ENCODE peak calls at places on chromosomes 1 and 21, in six cellular contexts. H is ovary, G is thoracic aorta, Y is fibroblast of lung, R is heart right ventricle, K is SJSA1. S is an unnamed sample. For H3K4me1, the result is how much of the 10 kb centered on the place peaks cover.

GRCh38 chr1:1089731-1090423 is 15.8 kb upstream of the RNF223 start:
- DNase-seq in H (peak), G (no peak), Y (no peak), R (no peak), K (no peak), S (no peak)

GRCh38 chr1:242011879-242012674 is 13.2 kb upstream of the MAP1LC3C start:
- DNase-seq in H (no peak), G (no peak), Y (peak), R (no peak), K (no peak), S (no peak)

GRCh38 chr1:60746278-60746761 is 336.0 kb upstream of the NFIA start:
- DNase-seq in H (no peak), G (no peak), Y (no peak), R (peak), K (no peak), S (no peak)

GRCh38 chr1:243734311-243734700 is 115.7 kb downstream of the AKT3 start:
- DNase-seq in H (no peak), G (no peak), Y (peak), R (no peak), K (no peak), S (no peak)

GRCh38 chr1:5597991-5598823 is 394.0 kb downstream of the NPHP4 start:
- DNase-seq in H (no peak), G (no peak), Y (no peak), R (no peak), K (no peak), S (no peak)

GRCh38 chr1:74193908-74194307 is 4.1 kb downstream of the LRRIQ3 start:
- DNase-seq in H (no peak), G (no peak), Y (peak), R (peak), K (no peak), S (no peak)

GRCh38 chr1:174974711-174975111 is 25.0 kb upstream of the CACYBP start:
- DNase-seq in H (no peak), G (no peak), Y (peak), R (peak), K (no peak), S (no peak)

GRCh38 chr21:37071561-37072238 is 1.2 kb downstream of the PIGP start:
- DNase-seq in H (peak), G (no peak), Y (peak), R (peak), K (peak), S (no peak)

GRCh38 chr1:53057134-53057533 is 4.9 kb upstream of the PODN start:
- DNase-seq in H (no peak), G (no peak), Y (peak), R (no peak), K (no peak), S (no peak)

DNA sequence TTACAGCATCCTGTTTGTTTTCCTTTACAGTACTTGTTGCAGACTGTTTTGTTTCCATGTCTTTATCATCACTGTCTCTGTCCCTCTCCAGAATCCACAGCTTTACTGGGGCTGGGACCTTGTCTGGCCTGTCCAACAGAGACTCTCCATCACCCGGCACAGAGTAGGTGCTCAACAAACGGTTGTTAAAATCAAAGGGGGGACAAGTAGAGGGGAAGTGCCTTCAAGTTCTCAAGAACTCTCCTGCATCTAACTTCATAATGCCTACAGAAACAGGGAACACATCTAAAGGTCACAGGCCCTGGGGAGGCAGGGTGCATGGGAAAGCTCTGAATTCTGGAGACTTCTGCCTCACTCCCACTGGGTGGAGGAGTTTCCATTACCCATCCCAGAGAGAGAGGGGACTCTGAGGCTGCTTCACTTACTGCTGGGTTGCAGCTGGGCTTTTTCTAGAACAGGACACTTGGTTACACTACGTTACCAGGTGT is 2.3 kb upstream of the ECE1 start:
- DNase-seq in H (no peak), G (no peak), Y (no peak), R (no peak), K (no peak), S (no peak)
- H3K4me1 ChIP-seq in H (under half), G (under half), Y (under half), R (under half), K (under half), S (half or more)

DNA sequence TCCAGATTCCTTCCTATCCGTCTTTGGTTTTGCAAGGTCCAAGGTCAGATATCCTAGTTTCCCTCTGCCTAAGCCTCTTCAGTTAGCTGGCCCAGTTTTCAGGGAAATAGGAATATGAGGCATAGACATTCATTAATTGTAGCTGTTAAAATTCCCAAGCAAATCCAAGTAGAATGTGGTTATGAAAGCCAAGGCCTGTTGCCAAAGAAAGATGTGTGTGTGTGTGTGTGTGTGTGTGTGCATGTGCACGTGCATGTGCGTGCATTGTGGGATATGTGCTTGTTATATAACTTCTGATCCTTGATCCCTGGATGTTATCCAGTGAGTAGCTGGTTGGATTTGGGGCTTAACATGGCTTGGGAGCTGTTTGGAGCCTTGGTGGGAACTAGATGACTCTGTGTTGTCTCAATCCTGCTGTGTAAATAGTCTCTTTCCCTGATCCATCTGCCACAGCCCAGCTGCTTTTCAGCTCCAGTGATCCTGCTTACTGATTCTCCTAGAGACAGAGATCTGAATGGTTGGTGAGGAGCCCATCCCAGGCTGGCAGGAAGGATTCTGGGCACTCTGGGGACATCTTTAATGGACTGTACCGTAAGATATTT is 70.6 kb upstream of the GCLM start:
- DNase-seq in H (peak), G (no peak), Y (peak), R (peak), K (no peak), S (no peak)
- H3K27ac ChIP-seq in H (peak), G (no peak), Y (peak), R (peak), K (no peak), S (no peak)

GRCh38 chr1:86410879-86411278 is 13.1 kb upstream of the CLCA2 start:
- DNase-seq in H (no peak), G (no peak), Y (no peak), R (no peak), K (no peak), S (no peak)

GRCh38 chr1:86421601-86422280 is 2.2 kb upstream of the CLCA2 start:
- DNase-seq in H (no peak), G (no peak), Y (peak), R (no peak), K (peak), S (no peak)

GRCh38 chr1:86419277-86419903 is 4.6 kb upstream of the CLCA2 start:
- DNase-seq in H (no peak), G (no peak), Y (peak), R (peak), K (no peak), S (peak)

DNA sequence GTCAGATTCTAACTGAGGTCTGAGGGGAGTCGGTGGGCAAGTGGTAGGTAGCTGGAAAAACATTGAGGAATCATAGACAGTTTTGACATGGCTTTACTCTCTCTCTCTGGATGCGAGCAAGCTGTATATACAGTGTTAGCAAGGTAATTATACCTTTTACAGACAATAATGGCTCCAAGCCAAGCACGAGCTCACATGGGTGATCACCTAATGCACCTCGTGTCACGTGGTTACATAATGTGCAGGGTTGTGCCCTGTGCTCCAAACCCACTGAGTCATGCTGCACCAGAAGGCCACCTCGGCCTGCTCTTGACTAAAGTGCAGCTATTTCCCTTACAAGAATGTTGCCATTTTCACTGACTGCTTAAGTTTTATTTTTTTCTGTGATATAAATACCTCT is 7.6 kb upstream of the CLCA2 start:
- DNase-seq in H (no peak), G (no peak), Y (no peak), R (no peak), K (no peak), S (no peak)
- H3K4me1 ChIP-seq in H (under half), G (under half), Y (under half), R (under half), K (under half), S (under half)

DNA sequence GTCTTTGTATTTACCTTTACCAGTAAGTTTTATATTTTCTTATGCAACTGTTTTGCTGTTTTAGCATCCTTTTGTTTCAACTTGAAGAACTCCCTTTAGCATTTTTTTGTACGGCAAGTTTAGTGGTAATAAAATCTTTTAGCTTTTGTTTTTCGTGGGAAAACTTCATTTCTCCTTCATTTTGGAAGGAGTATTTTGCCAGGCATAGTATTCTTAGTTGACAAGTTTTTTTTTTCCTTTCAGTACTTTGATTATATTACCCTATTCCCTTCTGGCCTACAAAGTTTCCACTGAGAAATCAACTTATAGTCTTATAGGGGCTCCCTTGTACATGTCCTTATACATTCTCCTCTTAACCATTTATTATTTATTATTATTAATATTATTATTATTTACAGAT is 22.6 kb upstream of the SOD1 start:
- DNase-seq in H (no peak), G (no peak), Y (no peak), R (no peak), K (no peak), S (no peak)
- H3K27ac ChIP-seq in H (no peak), G (no peak), Y (no peak), R (no peak), K (no peak), S (no peak)